ENCODE peak calls at places on chromosomes 1 and 21, in four cellular contexts. V is germinal center, G is brain pericyte, H is kidney epithelial cell. W is an unnamed sample.

GRCh38 chr1:157091668-157092273 is 7.8 kb downstream of the ETV3L start:
- DNase-seq in G (no peak), H (no peak), V (no peak), W (no peak)

GRCh38 chr1:65469126-65469888 is 48.8 kb downstream of the LEPR start:
- DNase-seq in H (no peak), V (no peak), G (no peak), W (no peak)

GRCh38 chr1:151936653-151937052 is 27.3 kb upstream of the THEM4 start:
- DNase-seq in G (no peak), V (no peak), H (no peak), W (no peak)

GRCh38 chr1:97088386-97088785 is 366.8 kb downstream of the PTBP2 start:
- DNase-seq in G (peak), V (no peak), H (no peak), W (no peak)

GRCh38 chr1:89608627-89609338 is 24.1 kb upstream of the LRRC8C start:
- DNase-seq in V (no peak), G (no peak), H (no peak), W (no peak)

GRCh38 chr1:15684468-15685283 is 556 bp downstream of the PLEKHM2 start:
- DNase-seq in H (no peak), V (peak), G (no peak), W (no peak)

GRCh38 chr1:942864-943533 is 16.1 kb downstream of the NOC2L start:
- DNase-seq in V (no peak), H (no peak), G (no peak), W (no peak)

GRCh38 chr1:37308571-37308960 is 165.8 kb upstream of the ZC3H12A start:
- DNase-seq in H (no peak), G (no peak), V (no peak), W (peak)

GRCh38 chr1:58006421-58007032 is 540.0 kb downstream of the OMA1 start:
- DNase-seq in H (no peak), V (no peak), G (no peak), W (no peak)

GRCh38 chr1:151540021-151540981 is at the start of gene TUFT1:
- DNase-seq in G (no peak), V (peak), H (no peak), W (peak)

GRCh38 chr1:228748431-228748830 is 13.2 kb downstream of the RHOU start:
- DNase-seq in G (no peak), H (no peak), V (no peak), W (no peak)

GRCh38 chr1:246187834-246188372 is 319.2 kb downstream of the SMYD3 start:
- DNase-seq in G (no peak), V (no peak), H (no peak), W (no peak)

GRCh38 chr1:27007909-27008582 is 4.6 kb downstream of the TENT5B start:
- DNase-seq in V (no peak), G (no peak), H (no peak), W (no peak)

GRCh38 chr1:177351361-177352108 is 180.8 kb downstream of the BRINP2 start:
- DNase-seq in H (no peak), G (no peak), V (no peak), W (no peak)

GRCh38 chr1:92481598-92482403 is 4.9 kb downstream of the GFI1 start:
- DNase-seq in H (no peak), G (no peak), V (no peak), W (no peak)

GRCh38 chr1:162885265-162885664 is 24.3 kb upstream of the CCDC190 start:
- DNase-seq in V (no peak), G (no peak), H (no peak), W (no peak)

GRCh38 chr1:167715653-167716302 is 6.0 kb upstream of the MPZL1 start:
- DNase-seq in V (no peak), H (no peak), G (no peak), W (no peak)

GRCh38 chr1:230112131-230112701 is 45.2 kb downstream of the GALNT2 start:
- DNase-seq in V (no peak), H (no peak), G (no peak), W (no peak)

GRCh38 chr1:169588785-169589485 is 2.7 kb upstream of the F5 start:
- DNase-seq in G (no peak), H (no peak), V (no peak), W (no peak)

GRCh38 chr1:94901841-94902240 is 25.1 kb downstream of the CNN3 start:
- DNase-seq in G (no peak), H (no peak), V (no peak), W (no peak)

GRCh38 chr1:202852163-202852904 is 36.6 kb downstream of the RABIF start:
- DNase-seq in V (peak), H (no peak), G (no peak), W (no peak)

GRCh38 chr1:117883620-117884019 is 45.8 kb downstream of the GDAP2 start:
- DNase-seq in H (no peak), V (no peak), G (no peak), W (no peak)

GRCh38 chr21:42061195-42061865 is 9.8 kb upstream of the UMODL1 start:
- DNase-seq in H (no peak), G (no peak), V (peak), W (no peak)

GRCh38 chr1:197481101-197481500 is 213.0 kb downstream of the CRB1 start:
- DNase-seq in H (no peak), G (no peak), V (no peak), W (no peak)

GRCh38 chr1:90434460-90434859 is 282.6 kb downstream of the BARHL2 start:
- DNase-seq in V (no peak), G (no peak), H (no peak), W (no peak)

GRCh38 chr21:41289431-41289830 is 27.2 kb upstream of the FAM3B start:
- DNase-seq in V (no peak), H (no peak), G (no peak), W (no peak)

GRCh38 chr1:175209493-175209921 is 16.9 kb upstream of the KIAA0040 start:
- DNase-seq in G (no peak), V (no peak), H (no peak), W (no peak)

GRCh38 chr1:188140958-188141357 is 1312.2 kb downstream of the PLA2G4A start:
- DNase-seq in G (no peak), H (no peak), V (no peak), W (peak)

GRCh38 chr1:178928985-178929384 is 58.1 kb upstream of the ANGPTL1 start:
- DNase-seq in V (no peak), G (no peak), H (no peak), W (no peak)

GRCh38 chr1:30706528-30706927 is 16.9 kb downstream of the MATN1 start:
- DNase-seq in H (no peak), V (no peak), G (no peak), W (no peak)

GRCh38 chr1:113042336-113043143 is 30.5 kb upstream of the LRIG2 start:
- DNase-seq in V (peak), G (peak), H (peak), W (peak)

GRCh38 chr1:208207388-208208131 is 36.6 kb downstream of the PLXNA2 start:
- DNase-seq in V (no peak), G (no peak), H (peak), W (no peak)

W was measured in NCI-H446.